ENCODE peak calls at places on chromosome 6, in six cellular contexts. Q is H9, I is mesenchymal stem cell, P is IMR-90, Y is neuronal stem cell, H is H1. W is an unnamed sample.

GRCh38 chr6:130760006-130760405 is 67.2 kb upstream of the SMLR1 start:
- DNase-seq in Q (peak; percentile 62), I (peak; percentile 70), P (peak; percentile 61), Y (peak; percentile 20), H (peak; percentile 49), W (peak; percentile 83)

GRCh38 chr6:24257282-24257681 is 100.6 kb downstream of the DCDC2 start:
- DNase-seq in Q (no peak), I (no peak), P (no peak), Y (no peak), H (no peak), W (peak; percentile 39)

GRCh38 chr6:37456126-37456525 is 23.1 kb downstream of the CMTR1 start:
- DNase-seq in Q (no peak), I (peak; percentile 7), P (peak; percentile 88), Y (no peak), H (no peak), W (no peak)

GRCh38 chr6:163335671-163336545 is 78.6 kb upstream of the QKI start:
- DNase-seq in Q (no peak), I (no peak), P (peak; percentile 8), Y (no peak), H (no peak), W (peak; percentile 41)

GRCh38 chr6:501891-502601 is 110.5 kb downstream of the IRF4 start:
- DNase-seq in Q (no peak), I (peak; percentile 19), P (no peak), Y (no peak), H (no peak), W (peak; percentile 8)

GRCh38 chr6:14360565-14360964 is 243.0 kb downstream of the CD83 start:
- DNase-seq in Q (no peak), I (no peak), P (no peak), Y (no peak), H (no peak), W (no peak)

GRCh38 chr6:44475779-44476434 is 88.4 kb downstream of the CDC5L start:
- DNase-seq in Q (peak; percentile 93), I (peak; percentile 66), P (peak; percentile 65), Y (peak; percentile 74), H (peak; percentile 94), W (peak; percentile 89)

GRCh38 chr6:81371929-81372328 is 380.6 kb downstream of the TENT5A start:
- DNase-seq in Q (no peak), I (no peak), P (no peak), Y (no peak), H (no peak), W (no peak)

GRCh38 chr6:912871-913663 is 220.1 kb upstream of the EXOC2 start:
- DNase-seq in Q (peak; percentile 85), I (peak; percentile 22), P (peak; percentile 47), Y (peak; percentile 21), H (no peak), W (peak; percentile 76)

GRCh38 chr6:130513770-130514169 is 148.0 kb downstream of the TMEM200A start:
- DNase-seq in Q (no peak), I (peak; percentile 67), P (peak; percentile 65), Y (no peak), H (no peak), W (no peak)

GRCh38 chr6:28489366-28490190 is 26.0 kb downstream of the GPX6 start:
- DNase-seq in Q (peak; percentile 92), I (peak; percentile 79), P (peak; percentile 74), Y (peak; percentile 72), H (peak; percentile 82), W (peak; percentile 97)

GRCh38 chr6:151475653-151476523 is 17.9 kb upstream of the CCDC170 start:
- DNase-seq in Q (peak; percentile 76), I (peak; percentile 52), P (peak; percentile 59), Y (no peak), H (peak; percentile 62), W (peak; percentile 80)

GRCh38 chr6:44074383-44075136 is 52.7 kb downstream of the MRPL14 start:
- DNase-seq in Q (peak; percentile 78), I (peak; percentile 85), P (peak; percentile 87), Y (peak; percentile 80), H (peak; percentile 81), W (peak; percentile 83)

GRCh38 chr6:138492871-138493270 is 6.4 kb downstream of the NHSL1 start:
- DNase-seq in Q (no peak), I (no peak), P (no peak), Y (no peak), H (no peak), W (no peak)
- H2BK15ac ChIP-seq in Q (no peak overlapping the region), I (no peak overlapping the region), P (no peak overlapping the region), Y (no peak overlapping the region), H (no peak overlapping the region), W (no peak overlapping the region)

GRCh38 chr6:109999740-110000139 is 21.6 kb downstream of the GPR6 start:
- DNase-seq in Q (no peak), I (no peak), P (no peak), Y (no peak), H (no peak), W (no peak)

GRCh38 chr6:109998159-109998785 is 20.2 kb downstream of the GPR6 start:
- DNase-seq in Q (no peak), I (no peak), P (no peak), Y (no peak), H (no peak), W (peak; percentile 58)

GRCh38 chr6:110002676-110003075 is 24.6 kb downstream of the GPR6 start:
- DNase-seq in Q (no peak), I (no peak), P (no peak), Y (no peak), H (no peak), W (no peak)
- H2BK15ac ChIP-seq in Q (no peak overlapping the region), I (no peak overlapping the region), P (no peak overlapping the region), Y (no peak overlapping the region), H (no peak overlapping the region), W (no peak overlapping the region)

GRCh38 chr6:11028959-11029358 is 15.1 kb downstream of the ELOVL2 start:
- DNase-seq in Q (no peak), I (no peak), P (no peak), Y (no peak), H (no peak), W (no peak)

GRCh38 chr6:11025094-11025493 is 19.0 kb downstream of the ELOVL2 start:
- DNase-seq in Q (no peak), I (no peak), P (no peak), Y (no peak), H (no peak), W (no peak)

GRCh38 chr6:11030904-11031303 is 13.2 kb downstream of the ELOVL2 start:
- DNase-seq in Q (no peak), I (no peak), P (no peak), Y (no peak), H (no peak), W (no peak)

GRCh38 chr6:11025911-11026635 is 18.0 kb downstream of the ELOVL2 start:
- DNase-seq in Q (peak; percentile 50), I (peak; percentile 68), P (no peak), Y (no peak), H (peak; percentile 58), W (peak; percentile 75)

DNA sequence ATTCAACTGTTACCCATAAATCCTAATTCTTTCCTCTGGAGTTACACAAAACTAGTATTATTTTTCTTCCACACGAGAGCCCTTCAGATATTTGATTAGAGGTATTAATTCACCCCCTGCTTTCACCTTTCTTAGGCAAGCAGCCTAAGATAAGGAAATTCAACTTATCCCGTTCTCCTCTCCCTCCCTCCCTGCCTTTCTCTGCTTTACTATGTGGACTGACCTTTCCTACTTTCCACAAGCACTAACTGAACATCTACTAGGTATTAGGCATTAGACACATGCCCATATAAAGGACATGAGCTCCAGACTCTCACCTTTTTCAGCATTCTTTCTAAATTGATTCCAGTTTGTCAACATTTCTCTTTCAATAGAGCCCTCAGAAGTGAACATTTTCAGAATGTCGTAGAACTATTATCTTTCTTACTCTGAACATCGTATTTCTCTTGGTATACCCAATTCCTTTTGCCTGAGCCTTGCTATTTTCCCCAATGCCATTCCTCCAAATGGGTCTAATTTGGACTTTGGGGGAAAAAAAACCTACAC is 16.5 kb downstream of the ELOVL2 start:
- DNase-seq in Q (no peak), I (no peak), P (no peak), Y (no peak), H (no peak), W (no peak)
- H2BK15ac ChIP-seq in Q (no peak overlapping the region), I (no peak overlapping the region), P (no peak overlapping the region), Y (no peak overlapping the region), H (no peak overlapping the region), W (no peak overlapping the region)

GRCh38 chr6:145071836-145072235 is 663.5 kb downstream of the EPM2A start:
- DNase-seq in Q (no peak), I (peak; percentile 49), P (peak; percentile 93), Y (no peak), H (no peak), W (no peak)

GRCh38 chr6:145070791-145071190 is 664.5 kb downstream of the EPM2A start:
- DNase-seq in Q (no peak), I (peak; percentile 73), P (peak; percentile 83), Y (no peak), H (no peak), W (no peak)

GRCh38 chr6:145063091-145063490 is 672.2 kb downstream of the EPM2A start:
- DNase-seq in Q (no peak), I (no peak), P (peak; percentile 18), Y (no peak), H (no peak), W (no peak)

GRCh38 chr6:145069966-145070365 is 665.4 kb downstream of the EPM2A start:
- DNase-seq in Q (no peak), I (peak; percentile 44), P (peak; percentile 37), Y (no peak), H (no peak), W (no peak)

GRCh38 chr6:145067430-145067829 is 667.9 kb downstream of the EPM2A start:
- DNase-seq in Q (no peak), I (no peak), P (peak; percentile 57), Y (no peak), H (no peak), W (no peak)
- H2BK15ac ChIP-seq in Q (no peak overlapping the region), I (no peak overlapping the region), P (no peak overlapping the region), Y (no peak overlapping the region), H (no peak overlapping the region), W (no peak overlapping the region)

GRCh38 chr6:88442731-88443130 is 276.6 kb upstream of the CNR1 start:
- DNase-seq in Q (no peak), I (no peak), P (no peak), Y (no peak), H (no peak), W (no peak)

GRCh38 chr6:88443554-88443953 is 277.4 kb upstream of the CNR1 start:
- DNase-seq in Q (no peak), I (no peak), P (no peak), Y (no peak), H (no peak), W (no peak)

GRCh38 chr6:88449770-88450169 is 283.6 kb upstream of the CNR1 start:
- DNase-seq in Q (no peak), I (no peak), P (no peak), Y (no peak), H (no peak), W (no peak)

GRCh38 chr6:88445188-88445958 is 279.2 kb upstream of the CNR1 start:
- DNase-seq in Q (no peak), I (no peak), P (no peak), Y (no peak), H (no peak), W (no peak)
- H2BK15ac ChIP-seq in Q (no peak overlapping the region), I (no peak overlapping the region), P (no peak overlapping the region), Y (no peak overlapping the region), H (no peak overlapping the region), W (no peak overlapping the region)

GRCh38 chr6:42967228-42967627 is 6.7 kb downstream of the GNMT start:
- DNase-seq in Q (no peak), I (no peak), P (no peak), Y (no peak), H (no peak), W (no peak)
- H2BK15ac ChIP-seq in Q (no peak overlapping the region), I (no peak overlapping the region), P (no peak overlapping the region), Y (no peak overlapping the region), H (no peak overlapping the region), W (no peak overlapping the region)

W was measured in mesendoderm.